ENCODE peak calls at places on chromosomes 7 and 10, in six cellular contexts. U, Y, A, E, W and D are unnamed samples.

GRCh38 chr7:115087437-115087836 is 165.5 kb downstream of the MDFIC start:
- DNase-seq in U (no peak), W (no peak), A (peak), Y (no peak), E (no peak), D (no peak)

GRCh38 chr7:127582361-127582760 is 3.0 kb downstream of the GCC1 start:
- DNase-seq in Y (no peak), A (no peak), U (peak), W (no peak), E (no peak), D (no peak)

GRCh38 chr10:29480281-29480954 is 154.4 kb downstream of the SVIL start:
- DNase-seq in U (no peak), W (no peak), A (no peak), E (no peak), Y (no peak), D (no peak)

GRCh38 chr7:44767912-44768662 is 19.4 kb downstream of the ZMIZ2 start:
- DNase-seq in U (peak), W (no peak), A (peak), Y (no peak), E (no peak), D (no peak)

GRCh38 chr10:92313750-92314149 is 22.8 kb downstream of the MARCHF5 start:
- DNase-seq in E (no peak), U (no peak), Y (no peak), A (no peak), W (no peak), D (no peak)

GRCh38 chr7:150999001-150999400 is 8.2 kb downstream of the NOS3 start:
- DNase-seq in W (no peak), E (no peak), A (no peak), U (no peak), Y (no peak), D (no peak)

GRCh38 chr10:88037623-88038022 is 174.2 kb downstream of the PTEN start:
- DNase-seq in A (no peak), W (no peak), E (no peak), Y (no peak), U (no peak), D (no peak)

GRCh38 chr10:88810196-88810961 is 7.8 kb downstream of the LIPM start:
- DNase-seq in E (peak), A (peak), W (peak), U (no peak), Y (no peak), D (peak)

GRCh38 chr10:2935647-2936386 is 131.5 kb upstream of the PFKP start:
- DNase-seq in Y (no peak), U (no peak), E (no peak), A (no peak), W (no peak), D (no peak)

GRCh38 chr10:86182150-86182549 is 184.4 kb downstream of the GRID1 start:
- DNase-seq in U (no peak), W (no peak), A (no peak), Y (no peak), E (no peak), D (no peak)

GRCh38 chr7:26090927-26091519 is 61.0 kb upstream of the NFE2L3 start:
- DNase-seq in U (no peak), W (no peak), Y (no peak), E (no peak), A (peak), D (no peak)

GRCh38 chr10:93440591-93441012 is 41.5 kb downstream of the MYOF start:
- DNase-seq in U (no peak), E (no peak), W (no peak), Y (no peak), A (peak), D (no peak)

GRCh38 chr10:112896722-112897121 is 53.3 kb upstream of the TCF7L2 start:
- DNase-seq in U (no peak), E (no peak), A (no peak), Y (no peak), W (no peak), D (no peak)

GRCh38 chr10:122306744-122307143 is 35.6 kb downstream of the BTBD16 start:
- DNase-seq in U (no peak), A (no peak), E (no peak), W (no peak), Y (no peak), D (no peak)

GRCh38 chr7:83732305-83732704 is 83.4 kb upstream of the SEMA3E start:
- DNase-seq in A (no peak), U (no peak), E (no peak), Y (no peak), W (no peak), D (no peak)

GRCh38 chr7:121032645-121033460 is 44.3 kb downstream of the CPED1 start:
- DNase-seq in A (peak), U (no peak), W (no peak), E (no peak), Y (no peak), D (no peak)

GRCh38 chr7:46071601-46072000 is 150.5 kb upstream of the IGFBP3 start:
- DNase-seq in E (no peak), U (no peak), W (no peak), A (peak), Y (no peak), D (no peak)

GRCh38 chr10:24034571-24034970 is 174.4 kb upstream of the KIAA1217 start:
- DNase-seq in E (no peak), A (no peak), Y (no peak), U (no peak), W (no peak), D (peak)

GRCh38 chr10:59625842-59626522 is 83.7 kb downstream of the SLC16A9 start:
- DNase-seq in U (no peak), W (peak), A (peak), Y (peak), E (peak), D (peak)

GRCh38 chr7:66952343-66953043 is 31.5 kb downstream of the TMEM248 start:
- DNase-seq in E (no peak), W (no peak), Y (no peak), U (no peak), A (peak), D (no peak)